ENCODE peak calls at places on chromosomes 12 and 14, in ten cellular contexts. A, K, Q, J, U, L, C, I, V and T are unnamed samples.

GRCh38 chr12:19404232-19404880 is 34.9 kb upstream of the AEBP2 start:
- DNase-seq in A (no peak), K (no peak), Q (no peak), J (no peak), U (no peak), L (no peak), C (peak), I (no peak), V (no peak), T (no peak)

GRCh38 chr14:104659764-104660523 is 29.5 kb upstream of the INF2 start:
- DNase-seq in A (no peak), K (no peak), Q (no peak), J (no peak), U (no peak), L (no peak), C (peak), I (no peak), V (no peak), T (no peak)

GRCh38 chr12:46065412-46066166 is 75.2 kb upstream of the SCAF11 start:
- DNase-seq in A (no peak), K (no peak), Q (no peak), J (no peak), U (no peak), L (no peak), C (peak), I (no peak), V (no peak), T (no peak)

GRCh38 chr12:69903548-69903947 is 78.5 kb downstream of the MYRFL start:
- DNase-seq in A (no peak), K (no peak), Q (no peak), J (no peak), U (no peak), L (no peak), C (no peak), I (no peak), V (no peak), T (no peak)

GRCh38 chr12:27564612-27565213 is 40.7 kb downstream of the PPFIBP1 start:
- DNase-seq in A (no peak), K (peak), Q (no peak), J (no peak), U (peak), L (no peak), C (no peak), I (peak), V (no peak), T (no peak)

GRCh38 chr14:21352587-21352986 is 31.2 kb downstream of the SUPT16H start:
- DNase-seq in A (no peak), K (no peak), Q (no peak), J (no peak), U (no peak), L (no peak), C (peak), I (no peak), V (no peak), T (peak)

GRCh38 chr12:69879007-69879960 is 54.3 kb downstream of the MYRFL start:
- DNase-seq in A (peak), K (peak), Q (peak), J (peak), U (peak), L (peak), C (peak), I (peak), V (peak), T (peak)

GRCh38 chr12:120866143-120866542 is 38.0 kb downstream of the SPPL3 start:
- DNase-seq in A (no peak), K (peak), Q (no peak), J (no peak), U (no peak), L (no peak), C (no peak), I (no peak), V (no peak), T (no peak)

GRCh38 chr14:105848570-105848969 is 322.2 kb downstream of the TMEM121 start:
- DNase-seq in A (no peak), K (no peak), Q (no peak), J (no peak), U (no peak), L (no peak), C (no peak), I (no peak), V (no peak), T (no peak)

GRCh38 chr12:33192226-33192625 is 247.4 kb downstream of the SYT10 start:
- DNase-seq in A (no peak), K (no peak), Q (no peak), J (no peak), U (no peak), L (no peak), C (no peak), I (peak), V (no peak), T (no peak)

GRCh38 chr12:4769073-4769472 is 48.9 kb downstream of the GALNT8 start:
- DNase-seq in A (no peak), K (no peak), Q (no peak), J (no peak), U (no peak), L (no peak), C (no peak), I (no peak), V (no peak), T (peak)